ENCODE peak calls at places on chromosome 1, in eight cellular contexts. One of them, this sample, is unnamed.
A peak's percentile ranks its signal among the peaks of the same experiment; 100 is the strongest.

GRCh38 chr1:12081648-12082396 is 18.7 kb downstream of the TNFRSF8 start:
- DNase-seq in cardiac muscle cell: no peak
- DNase-seq in lung: no peak
- DNase-seq in IMR-90: no peak
- DNase-seq in tibial nerve: no peak
- DNase-seq in pancreas: no peak
- DNase-seq in transverse colon: no peak
- DNase-seq in breast epithelium: no peak
- DNase-seq in this sample: no peak

GRCh38 chr1:216562383-216562782 is 139.1 kb upstream of the USH2A start:
- DNase-seq in cardiac muscle cell: no peak
- DNase-seq in lung: no peak
- DNase-seq in IMR-90: peak; percentile 1
- DNase-seq in tibial nerve: no peak
- DNase-seq in pancreas: no peak
- DNase-seq in transverse colon: no peak
- DNase-seq in breast epithelium: no peak
- DNase-seq in this sample: no peak

GRCh38 chr1:58722967-58723366 is 23.1 kb upstream of the MYSM1 start:
- DNase-seq in cardiac muscle cell: no peak
- DNase-seq in lung: no peak
- DNase-seq in IMR-90: no peak
- DNase-seq in tibial nerve: no peak
- DNase-seq in pancreas: no peak
- DNase-seq in transverse colon: no peak
- DNase-seq in breast epithelium: no peak
- DNase-seq in this sample: no peak

GRCh38 chr1:59900640-59901039 is 25.9 kb downstream of the CYP2J2 start:
- DNase-seq in cardiac muscle cell: no peak
- DNase-seq in lung: no peak
- DNase-seq in IMR-90: no peak
- DNase-seq in tibial nerve: no peak
- DNase-seq in pancreas: no peak
- DNase-seq in transverse colon: no peak
- DNase-seq in breast epithelium: no peak
- DNase-seq in this sample: no peak

GRCh38 chr1:89546082-89546889 is 21.7 kb downstream of the LRRC8B start:
- DNase-seq in cardiac muscle cell: peak; percentile 46
- DNase-seq in lung: no peak
- DNase-seq in IMR-90: peak; percentile 39
- DNase-seq in tibial nerve: no peak
- DNase-seq in pancreas: no peak
- DNase-seq in transverse colon: no peak
- DNase-seq in breast epithelium: no peak
- DNase-seq in this sample: peak; percentile 38

GRCh38 chr1:95012389-95012788 is 60.4 kb downstream of the ALG14 start:
- DNase-seq in cardiac muscle cell: peak; percentile 90
- DNase-seq in lung: no peak
- DNase-seq in IMR-90: peak; percentile 99
- DNase-seq in tibial nerve: no peak
- DNase-seq in pancreas: no peak
- DNase-seq in transverse colon: no peak
- DNase-seq in breast epithelium: no peak
- DNase-seq in this sample: no peak

GRCh38 chr1:222073307-222073995 is 331.6 kb upstream of the DUSP10 start:
- DNase-seq in cardiac muscle cell: peak; percentile 58
- DNase-seq in lung: no peak
- DNase-seq in IMR-90: peak; percentile 84
- DNase-seq in tibial nerve: no peak
- DNase-seq in pancreas: no peak
- DNase-seq in transverse colon: no peak
- DNase-seq in breast epithelium: no peak
- DNase-seq in this sample: no peak

GRCh38 chr1:172514108-172514507 is 18.8 kb upstream of the SUCO start:
- DNase-seq in cardiac muscle cell: no peak
- DNase-seq in lung: no peak
- DNase-seq in IMR-90: no peak
- DNase-seq in tibial nerve: no peak
- DNase-seq in pancreas: no peak
- DNase-seq in transverse colon: no peak
- DNase-seq in breast epithelium: no peak
- DNase-seq in this sample: no peak

GRCh38 chr1:226785805-226786204 is 46.7 kb upstream of the ITPKB start:
- DNase-seq in cardiac muscle cell: no peak
- DNase-seq in lung: no peak
- DNase-seq in IMR-90: no peak
- DNase-seq in tibial nerve: no peak
- DNase-seq in pancreas: no peak
- DNase-seq in transverse colon: no peak
- DNase-seq in breast epithelium: no peak
- DNase-seq in this sample: no peak

GRCh38 chr1:85449356-85449755 is 15.6 kb downstream of the DDAH1 start:
- DNase-seq in cardiac muscle cell: no peak
- DNase-seq in lung: no peak
- DNase-seq in IMR-90: no peak
- DNase-seq in tibial nerve: no peak
- DNase-seq in pancreas: no peak
- DNase-seq in transverse colon: no peak
- DNase-seq in breast epithelium: no peak
- DNase-seq in this sample: no peak

GRCh38 chr1:53024117-53024516 is 37.9 kb upstream of the PODN start:
- DNase-seq in cardiac muscle cell: no peak
- DNase-seq in lung: no peak
- DNase-seq in IMR-90: no peak
- DNase-seq in tibial nerve: no peak
- DNase-seq in pancreas: no peak
- DNase-seq in transverse colon: no peak
- DNase-seq in breast epithelium: no peak
- DNase-seq in this sample: no peak

GRCh38 chr1:112803906-112804762 is 89.0 kb upstream of the PPM1J start:
- DNase-seq in cardiac muscle cell: peak; percentile 84
- DNase-seq in lung: peak; percentile 55
- DNase-seq in IMR-90: peak; percentile 65
- DNase-seq in tibial nerve: peak; percentile 17
- DNase-seq in pancreas: peak; percentile 93
- DNase-seq in transverse colon: peak; percentile 79
- DNase-seq in breast epithelium: peak; percentile 72
- DNase-seq in this sample: peak; percentile 72

GRCh38 chr1:202586018-202586821 is 124.0 kb downstream of the SYT2 start:
- DNase-seq in cardiac muscle cell: peak; percentile 73
- DNase-seq in lung: no peak
- DNase-seq in IMR-90: peak; percentile 38
- DNase-seq in tibial nerve: peak; percentile 79
- DNase-seq in pancreas: no peak
- DNase-seq in transverse colon: peak; percentile 25
- DNase-seq in breast epithelium: peak; percentile 58
- DNase-seq in this sample: no peak

GRCh38 chr1:165763442-165763841 is 5.2 kb downstream of the TMCO1 start:
- DNase-seq in cardiac muscle cell: no peak
- DNase-seq in lung: no peak
- DNase-seq in IMR-90: no peak
- DNase-seq in tibial nerve: no peak
- DNase-seq in pancreas: no peak
- DNase-seq in transverse colon: no peak
- DNase-seq in breast epithelium: no peak
- DNase-seq in this sample: no peak

GRCh38 chr1:217417363-217417762 is 213.5 kb downstream of the GPATCH2 start:
- DNase-seq in cardiac muscle cell: no peak
- DNase-seq in lung: no peak
- DNase-seq in IMR-90: no peak
- DNase-seq in tibial nerve: no peak
- DNase-seq in pancreas: no peak
- DNase-seq in transverse colon: no peak
- DNase-seq in breast epithelium: no peak
- DNase-seq in this sample: no peak

GRCh38 chr1:212124891-212125582 is 89.5 kb downstream of the DTL start:
- DNase-seq in cardiac muscle cell: no peak
- DNase-seq in lung: no peak
- DNase-seq in IMR-90: peak; percentile 16
- DNase-seq in tibial nerve: no peak
- DNase-seq in pancreas: no peak
- DNase-seq in transverse colon: peak; percentile 68
- DNase-seq in breast epithelium: no peak
- DNase-seq in this sample: no peak

GRCh38 chr1:43423672-43424550 is 29.8 kb downstream of the HYI start:
- DNase-seq in cardiac muscle cell: no peak
- DNase-seq in lung: no peak
- DNase-seq in IMR-90: no peak
- DNase-seq in tibial nerve: no peak
- DNase-seq in pancreas: no peak
- DNase-seq in transverse colon: peak; percentile 46
- DNase-seq in breast epithelium: no peak
- DNase-seq in this sample: no peak

GRCh38 chr1:119080586-119080985 is 59.9 kb downstream of the WARS2 start:
- DNase-seq in cardiac muscle cell: peak; percentile 97
- DNase-seq in lung: no peak
- DNase-seq in IMR-90: peak; percentile 95
- DNase-seq in tibial nerve: no peak
- DNase-seq in pancreas: no peak
- DNase-seq in transverse colon: no peak
- DNase-seq in breast epithelium: no peak
- DNase-seq in this sample: no peak

GRCh38 chr1:210024996-210025395 is 87.0 kb downstream of the SYT14 start:
- DNase-seq in cardiac muscle cell: no peak
- DNase-seq in lung: no peak
- DNase-seq in IMR-90: no peak
- DNase-seq in tibial nerve: no peak
- DNase-seq in pancreas: no peak
- DNase-seq in transverse colon: no peak
- DNase-seq in breast epithelium: no peak
- DNase-seq in this sample: no peak

GRCh38 chr1:171110485-171111340 is 20.0 kb downstream of the FMO3 start:
- DNase-seq in cardiac muscle cell: peak; percentile 73
- DNase-seq in lung: no peak
- DNase-seq in IMR-90: peak; percentile 75
- DNase-seq in tibial nerve: no peak
- DNase-seq in pancreas: no peak
- DNase-seq in transverse colon: no peak
- DNase-seq in breast epithelium: no peak
- DNase-seq in this sample: no peak

GRCh38 chr1:89598450-89599331 is 34.2 kb upstream of the LRRC8C start:
- DNase-seq in cardiac muscle cell: peak; percentile 66
- DNase-seq in lung: no peak
- DNase-seq in IMR-90: peak; percentile 39
- DNase-seq in tibial nerve: no peak
- DNase-seq in pancreas: no peak
- DNase-seq in transverse colon: no peak
- DNase-seq in breast epithelium: no peak
- DNase-seq in this sample: no peak

GRCh38 chr1:116432655-116433282 is 59.7 kb downstream of the ATP1A1 start:
- DNase-seq in cardiac muscle cell: no peak
- DNase-seq in lung: peak; percentile 25
- DNase-seq in IMR-90: no peak
- DNase-seq in tibial nerve: no peak
- DNase-seq in pancreas: no peak
- DNase-seq in transverse colon: no peak
- DNase-seq in breast epithelium: no peak
- DNase-seq in this sample: no peak

GRCh38 chr1:116434849-116435248 is 61.8 kb downstream of the ATP1A1 start:
- DNase-seq in cardiac muscle cell: no peak
- DNase-seq in lung: no peak
- DNase-seq in IMR-90: no peak
- DNase-seq in tibial nerve: no peak
- DNase-seq in pancreas: no peak
- DNase-seq in transverse colon: no peak
- DNase-seq in breast epithelium: no peak
- DNase-seq in this sample: no peak

GRCh38 chr1:116439701-116440100 is 66.7 kb downstream of the ATP1A1 start:
- DNase-seq in cardiac muscle cell: peak; percentile 84
- DNase-seq in lung: no peak
- DNase-seq in IMR-90: no peak
- DNase-seq in tibial nerve: no peak
- DNase-seq in pancreas: no peak
- DNase-seq in transverse colon: no peak
- DNase-seq in breast epithelium: no peak
- DNase-seq in this sample: no peak

GRCh38 chr1:116433283-116434257 is 60.5 kb downstream of the ATP1A1 start:
- DNase-seq in cardiac muscle cell: peak; percentile 53
- DNase-seq in lung: no peak
- DNase-seq in IMR-90: peak; percentile 59
- DNase-seq in tibial nerve: no peak
- DNase-seq in pancreas: no peak
- DNase-seq in transverse colon: peak; percentile 60
- DNase-seq in breast epithelium: no peak
- DNase-seq in this sample: peak; percentile 46

GRCh38 chr1:116435806-116436486 is 62.9 kb downstream of the ATP1A1 start:
- DNase-seq in cardiac muscle cell: no peak
- DNase-seq in lung: no peak
- DNase-seq in IMR-90: no peak
- DNase-seq in tibial nerve: no peak
- DNase-seq in pancreas: no peak
- DNase-seq in transverse colon: no peak
- DNase-seq in breast epithelium: no peak
- DNase-seq in this sample: no peak
- H3K4me3 ChIP-seq in cardiac muscle cell: no peak overlapping the region
- H3K4me3 ChIP-seq in lung: no peak overlapping the region
- H3K4me3 ChIP-seq in IMR-90: no peak overlapping the region
- H3K4me3 ChIP-seq in tibial nerve: no peak overlapping the region
- H3K4me3 ChIP-seq in pancreas: no peak overlapping the region
- H3K4me3 ChIP-seq in transverse colon: no peak overlapping the region
- H3K4me3 ChIP-seq in breast epithelium: no peak overlapping the region
- H3K4me3 ChIP-seq in this sample: no peak overlapping the region

DNA sequence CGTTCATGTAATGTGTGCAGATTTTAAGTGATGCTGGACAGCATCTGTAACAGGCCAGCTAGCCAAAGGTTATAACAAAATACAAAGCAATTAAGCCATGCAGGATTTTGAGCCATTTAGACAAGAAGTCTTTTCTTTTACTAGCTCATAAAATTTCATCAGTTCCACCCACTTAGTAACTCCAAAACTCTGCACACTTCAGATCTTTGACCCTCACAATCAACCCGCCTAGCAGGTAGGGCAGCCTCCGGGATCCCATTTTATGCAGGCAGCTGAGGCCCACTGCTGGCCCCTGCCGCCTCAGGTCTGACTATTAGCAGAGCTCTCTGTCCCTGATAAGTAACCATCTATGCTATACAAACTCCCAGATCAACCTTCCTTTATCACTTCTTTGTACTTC is 9.2 kb downstream of the LBR start:
- DNase-seq in cardiac muscle cell: no peak
- DNase-seq in lung: no peak
- DNase-seq in IMR-90: no peak
- DNase-seq in tibial nerve: no peak
- DNase-seq in pancreas: no peak
- DNase-seq in transverse colon: peak; percentile 76
- DNase-seq in breast epithelium: no peak
- DNase-seq in this sample: peak; percentile 26
- TF ChIP-seq CTCF in cardiac muscle cell: no peak
- TF ChIP-seq CTCF in lung: no peak
- TF ChIP-seq CTCF in IMR-90: no peak
- TF ChIP-seq CTCF in tibial nerve: no peak
- TF ChIP-seq CTCF in pancreas: no peak
- TF ChIP-seq CTCF in transverse colon: no peak
- TF ChIP-seq CTCF in breast epithelium: no peak
- TF ChIP-seq CTCF in this sample: no peak

GRCh38 chr1:61301824-61302652 is 219.7 kb downstream of the NFIA start:
- DNase-seq in cardiac muscle cell: peak; percentile 78
- DNase-seq in lung: no peak
- DNase-seq in IMR-90: peak; percentile 80
- DNase-seq in tibial nerve: no peak
- DNase-seq in pancreas: no peak
- DNase-seq in transverse colon: no peak
- DNase-seq in breast epithelium: no peak
- DNase-seq in this sample: no peak
- H3K27ac ChIP-seq in cardiac muscle cell: peak overlapping the region; percentile 15
- H3K27ac ChIP-seq in lung: peak overlapping the region; percentile 70
- H3K27ac ChIP-seq in IMR-90: no peak overlapping the region
- H3K27ac ChIP-seq in tibial nerve: peak overlapping the region; percentile 15
- H3K27ac ChIP-seq in pancreas: peak overlapping the region; percentile 7
- H3K27ac ChIP-seq in transverse colon: peak overlapping the region; percentile 22
- H3K27ac ChIP-seq in breast epithelium: peak overlapping the region; percentile 71
- H3K27ac ChIP-seq in this sample: peak overlapping the region; percentile 0

GRCh38 chr1:153609585-153609907 is 3.4 kb downstream of the S100A16 start:
- DNase-seq in cardiac muscle cell: no peak
- DNase-seq in lung: no peak
- DNase-seq in IMR-90: no peak
- DNase-seq in tibial nerve: no peak
- DNase-seq in pancreas: no peak
- DNase-seq in transverse colon: no peak
- DNase-seq in breast epithelium: no peak
- DNase-seq in this sample: no peak
- H3K4me3 ChIP-seq in cardiac muscle cell: no peak overlapping the region
- H3K4me3 ChIP-seq in lung: no peak overlapping the region
- H3K4me3 ChIP-seq in IMR-90: no peak overlapping the region
- H3K4me3 ChIP-seq in tibial nerve: peak overlapping the region; percentile 6
- H3K4me3 ChIP-seq in pancreas: no peak overlapping the region
- H3K4me3 ChIP-seq in transverse colon: no peak overlapping the region
- H3K4me3 ChIP-seq in breast epithelium: peak overlapping the region; percentile 38
- H3K4me3 ChIP-seq in this sample: no peak overlapping the region

This sample was measured in prostate gland.